ENCODE peak calls at places on chromosomes 3 and 15, in nine cellular contexts. B is cerebellar cortex, M is NCI-H2227 treated with DMSO at 0.1 percent for 48 hours, H is GM12891, Z is T-helper 1 cell, F is hepatocyte, K is brain microvascular endothelial cell, L is amniotic stem cell, Q is neuronal stem cell. C is an unnamed sample.

GRCh38 chr3:127730666-127731294 is 58.0 kb downstream of the ABTB1 start:
- DNase-seq in B (no peak), M (no peak), H (no peak), Z (no peak), F (no peak), K (no peak), L (no peak), Q (no peak), C (no peak)

GRCh38 chr15:80780416-80781221 is 1.4 kb downstream of the CEMIP start:
- DNase-seq in B (peak; percentile 31), M (no peak), H (no peak), Z (no peak), F (peak; percentile 85), K (peak; percentile 28), L (no peak), Q (peak; percentile 79), C (peak; percentile 27)

GRCh38 chr15:53739651-53740050 is 19.8 kb downstream of the WDR72 start:
- DNase-seq in B (no peak), M (no peak), H (no peak), Z (no peak), F (peak; percentile 8), K (no peak), L (no peak), Q (no peak), C (no peak)

GRCh38 chr15:68228971-68229385 is 550 bp downstream of the CLN6 start:
- DNase-seq in B (no peak), M (no peak), H (no peak), Z (no peak), F (peak; percentile 15), K (no peak), L (no peak), Q (no peak), C (peak; percentile 38)

GRCh38 chr3:63656791-63657190 is 4.3 kb downstream of the SNTN start:
- DNase-seq in B (no peak), M (no peak), H (no peak), Z (no peak), F (no peak), K (peak; percentile 81), L (no peak), Q (no peak), C (peak; percentile 49)

GRCh38 chr3:149638401-149639092 is 19.3 kb downstream of the WWTR1 start:
- DNase-seq in B (no peak), M (peak; percentile 80), H (no peak), Z (no peak), F (peak; percentile 40), K (no peak), L (no peak), Q (no peak), C (peak; percentile 75)

GRCh38 chr3:43236008-43236407 is 50.3 kb upstream of the SNRK start:
- DNase-seq in B (no peak), M (no peak), H (no peak), Z (no peak), F (no peak), K (peak; percentile 16), L (no peak), Q (no peak), C (peak; percentile 44)

GRCh38 chr15:58065011-58065444 is 483 bp downstream of the ALDH1A2 start:
- DNase-seq in B (no peak), M (no peak), H (no peak), Z (no peak), F (peak; percentile 23), K (no peak), L (no peak), Q (peak; percentile 26), C (no peak)

GRCh38 chr3:143507735-143508580 is 340.3 kb downstream of the SLC9A9 start:
- DNase-seq in B (no peak), M (no peak), H (no peak), Z (no peak), F (no peak), K (peak; percentile 85), L (peak; percentile 36), Q (no peak), C (peak; percentile 49)

GRCh38 chr3:172343117-172343516 is 105.1 kb downstream of the GHSR start:
- DNase-seq in B (no peak), M (no peak), H (no peak), Z (no peak), F (no peak), K (no peak), L (no peak), Q (no peak), C (no peak)

GRCh38 chr3:112629425-112629824 is 11.5 kb downstream of the CCDC80 start:
- DNase-seq in B (no peak), M (no peak), H (no peak), Z (no peak), F (peak; percentile 74), K (peak; percentile 81), L (peak; percentile 13), Q (no peak), C (peak; percentile 92)

GRCh38 chr15:99504823-99505551 is 60.8 kb upstream of the MEF2A start:
- DNase-seq in B (peak; percentile 65), M (no peak), H (no peak), Z (no peak), F (no peak), K (peak; percentile 20), L (no peak), Q (no peak), C (peak; percentile 56)

GRCh38 chr15:74482661-74483060 is 21.7 kb upstream of the UBL7 start:
- DNase-seq in B (peak; percentile 55), M (no peak), H (no peak), Z (no peak), F (no peak), K (peak; percentile 1), L (no peak), Q (no peak), C (no peak)

GRCh38 chr3:160911399-160911798 is 155.4 kb downstream of the PPM1L start:
- DNase-seq in B (no peak), M (no peak), H (no peak), Z (no peak), F (no peak), K (peak; percentile 4), L (no peak), Q (no peak), C (no peak)

GRCh38 chr3:59920801-59921200 is 871.0 kb upstream of the CFAP20DC start:
- DNase-seq in B (no peak), M (no peak), H (no peak), Z (no peak), F (no peak), K (no peak), L (no peak), Q (no peak), C (no peak)

GRCh38 chr15:75061272-75061671 is 37.9 kb downstream of the PPCDC start:
- DNase-seq in B (no peak), M (peak; percentile 12), H (no peak), Z (no peak), F (no peak), K (peak; percentile 61), L (no peak), Q (no peak), C (peak; percentile 86)

GRCh38 chr3:10304905-10305304 is 12.2 kb upstream of the GHRL start:
- DNase-seq in B (no peak), M (no peak), H (no peak), Z (no peak), F (no peak), K (no peak), L (no peak), Q (no peak), C (no peak)

GRCh38 chr3:139746481-139746880 is 68.7 kb upstream of the NMNAT3 start:
- DNase-seq in B (no peak), M (no peak), H (no peak), Z (no peak), F (no peak), K (no peak), L (no peak), Q (no peak), C (no peak)

GRCh38 chr15:99446565-99447496 is 119.0 kb upstream of the MEF2A start:
- DNase-seq in B (no peak), M (peak; percentile 42), H (no peak), Z (no peak), F (no peak), K (no peak), L (no peak), Q (no peak), C (no peak)

GRCh38 chr15:34853001-34853758 is 57.8 kb upstream of the ACTC1 start:
- DNase-seq in B (no peak), M (no peak), H (no peak), Z (no peak), F (no peak), K (no peak), L (no peak), Q (no peak), C (peak; percentile 3)

GRCh38 chr15:75235760-75236729 is 22.1 kb upstream of the GOLGA6C start:
- DNase-seq in B (no peak), M (no peak), H (peak; percentile 5), Z (no peak), F (no peak), K (no peak), L (no peak), Q (no peak), C (no peak)

GRCh38 chr15:79067969-79068368 is 22.6 kb downstream of the RASGRF1 start:
- DNase-seq in B (no peak), M (no peak), H (no peak), Z (no peak), F (no peak), K (no peak), L (no peak), Q (no peak), C (no peak)

GRCh38 chr15:49895337-49896223 is 223.5 kb downstream of the ATP8B4 start:
- DNase-seq in B (no peak), M (no peak), H (no peak), Z (no peak), F (no peak), K (peak; percentile 29), L (no peak), Q (peak; percentile 48), C (no peak)

GRCh38 chr15:60648928-60649679 is 170.2 kb upstream of the ICE2 start:
- DNase-seq in B (no peak), M (no peak), H (no peak), Z (no peak), F (no peak), K (no peak), L (no peak), Q (no peak), C (no peak)

GRCh38 chr3:168094580-168094876 is 1.2 kb downstream of the GOLIM4 start:
- DNase-seq in B (peak; percentile 51), M (no peak), H (no peak), Z (no peak), F (peak; percentile 68), K (no peak), L (no peak), Q (no peak), C (no peak)

GRCh38 chr3:8742921-8743605 is 9.5 kb downstream of the CAV3 start:
- DNase-seq in B (no peak), M (no peak), H (no peak), Z (no peak), F (no peak), K (no peak), L (no peak), Q (no peak), C (peak; percentile 67)

GRCh38 chr15:68278345-68279217 is 1.0 kb downstream of the FEM1B start:
- DNase-seq in B (no peak), M (no peak), H (no peak), Z (peak; percentile 70), F (no peak), K (peak; percentile 56), L (peak; percentile 40), Q (no peak), C (peak; percentile 60)

GRCh38 chr3:23128655-23129054 is 74.5 kb upstream of the UBE2E2 start:
- DNase-seq in B (no peak), M (no peak), H (no peak), Z (no peak), F (no peak), K (no peak), L (no peak), Q (no peak), C (no peak)

GRCh38 chr15:89018235-89018634 is 70.0 kb upstream of the ABHD2 start:
- DNase-seq in B (peak; percentile 84), M (no peak), H (no peak), Z (no peak), F (no peak), K (no peak), L (no peak), Q (no peak), C (no peak)

GRCh38 chr3:47047673-47048072 is 68.2 kb downstream of the NBEAL2 start:
- DNase-seq in B (no peak), M (no peak), H (no peak), Z (no peak), F (no peak), K (no peak), L (no peak), Q (no peak), C (no peak)

GRCh38 chr3:175082631-175083030 is 223.5 kb downstream of the NAALADL2 start:
- DNase-seq in B (peak; percentile 80), M (no peak), H (no peak), Z (no peak), F (no peak), K (no peak), L (no peak), Q (no peak), C (no peak)

C was measured in M059J.